ENCODE peak calls at places on chromosomes 12 and 14, in four cellular contexts. O, K, M and Y are unnamed samples.

GRCh38 chr12:6039894-6040601 is 84.4 kb downstream of the VWF start:
- DNase-seq in M (peak), K (peak), O (no peak), Y (peak)

GRCh38 chr14:59037086-59037485 is 151.4 kb upstream of the DAAM1 start:
- DNase-seq in O (no peak), M (no peak), K (no peak), Y (no peak)

GRCh38 chr14:75976838-75977237 is 5.0 kb downstream of the TGFB3 start:
- DNase-seq in O (no peak), M (no peak), K (no peak), Y (no peak)

GRCh38 chr12:49293056-49293956 is 1.6 kb upstream of the PRPH start:
- DNase-seq in K (peak), O (no peak), M (no peak), Y (no peak)

GRCh38 chr14:87131879-87132278 is 861.1 kb downstream of the GALC start:
- DNase-seq in O (no peak), M (peak), K (no peak), Y (peak)

GRCh38 chr12:92297932-92298681 is 152.5 kb upstream of the BTG1 start:
- DNase-seq in O (peak), M (peak), K (peak), Y (peak)

GRCh38 chr14:72710212-72710611 is 183.7 kb downstream of the DPF3 start:
- DNase-seq in M (no peak), K (no peak), O (peak), Y (no peak)

GRCh38 chr12:66062280-66062605 is 68.3 kb downstream of the LLPH start:
- DNase-seq in K (no peak), O (no peak), M (no peak), Y (no peak)

GRCh38 chr14:53882684-53883083 is 73.9 kb downstream of the BMP4 start:
- DNase-seq in M (no peak), O (no peak), K (no peak), Y (peak)

GRCh38 chr12:124411291-124411878 is 116.5 kb downstream of the RFLNA start:
- DNase-seq in O (peak), K (peak), M (peak), Y (peak)

GRCh38 chr14:100031506-100032281 is 33.5 kb upstream of the EVL start:
- DNase-seq in M (peak), K (peak), O (peak), Y (peak)

GRCh38 chr14:31934767-31935266 is 142.3 kb upstream of the ARHGAP5 start:
- DNase-seq in K (no peak), O (no peak), M (peak), Y (peak)

GRCh38 chr14:89425931-89426330 is 8.9 kb upstream of the FOXN3 start:
- DNase-seq in O (peak), M (peak), K (peak), Y (peak)

GRCh38 chr12:122834229-122834920 is 882 bp upstream of the HIP1R start:
- DNase-seq in O (no peak), K (peak), M (peak), Y (peak)

GRCh38 chr14:95862243-95862642 is 14.4 kb upstream of the TUNAR start:
- DNase-seq in M (peak), O (no peak), K (no peak), Y (no peak)

GRCh38 chr14:34211732-34212131 is 250.3 kb downstream of the SPTSSA start:
- DNase-seq in K (no peak), M (peak), O (no peak), Y (no peak)

GRCh38 chr12:87779016-87779415 is 250.2 kb downstream of the C12orf50 start:
- DNase-seq in K (no peak), O (no peak), M (peak), Y (no peak)

GRCh38 chr12:12529783-12530421 is 32.8 kb downstream of the DUSP16 start:
- DNase-seq in O (no peak), M (no peak), K (no peak), Y (no peak)

GRCh38 chr12:48765753-48766162 is 23.1 kb downstream of the ADCY6 start:
- DNase-seq in O (no peak), M (no peak), K (no peak), Y (peak)

GRCh38 chr14:93962701-93963601 is 13.4 kb downstream of the ASB2 start:
- DNase-seq in O (no peak), K (peak), M (no peak), Y (peak)

GRCh38 chr14:35161231-35161630 is 38.9 kb downstream of the PRORP start:
- DNase-seq in O (no peak), K (no peak), M (no peak), Y (no peak)

GRCh38 chr14:95614335-95614734 is 71.9 kb upstream of the TCL1B start:
- DNase-seq in K (no peak), M (no peak), O (no peak), Y (peak)

GRCh38 chr12:57147641-57147944 is 174 bp upstream of the LRP1-AS start:
- DNase-seq in K (no peak), M (no peak), O (no peak), Y (peak)

GRCh38 chr12:57145460-57146059 is 1.9 kb downstream of the LRP1-AS start:
- DNase-seq in O (no peak), M (no peak), K (no peak), Y (no peak)

GRCh38 chr12:57146092-57146491 is 1.3 kb downstream of the LRP1-AS start:
- DNase-seq in M (no peak), K (no peak), O (no peak), Y (no peak)

GRCh38 chr12:57148469-57149308 is 1.3 kb upstream of the LRP1-AS start:
- DNase-seq in O (no peak), M (no peak), K (peak), Y (peak)

DNA sequence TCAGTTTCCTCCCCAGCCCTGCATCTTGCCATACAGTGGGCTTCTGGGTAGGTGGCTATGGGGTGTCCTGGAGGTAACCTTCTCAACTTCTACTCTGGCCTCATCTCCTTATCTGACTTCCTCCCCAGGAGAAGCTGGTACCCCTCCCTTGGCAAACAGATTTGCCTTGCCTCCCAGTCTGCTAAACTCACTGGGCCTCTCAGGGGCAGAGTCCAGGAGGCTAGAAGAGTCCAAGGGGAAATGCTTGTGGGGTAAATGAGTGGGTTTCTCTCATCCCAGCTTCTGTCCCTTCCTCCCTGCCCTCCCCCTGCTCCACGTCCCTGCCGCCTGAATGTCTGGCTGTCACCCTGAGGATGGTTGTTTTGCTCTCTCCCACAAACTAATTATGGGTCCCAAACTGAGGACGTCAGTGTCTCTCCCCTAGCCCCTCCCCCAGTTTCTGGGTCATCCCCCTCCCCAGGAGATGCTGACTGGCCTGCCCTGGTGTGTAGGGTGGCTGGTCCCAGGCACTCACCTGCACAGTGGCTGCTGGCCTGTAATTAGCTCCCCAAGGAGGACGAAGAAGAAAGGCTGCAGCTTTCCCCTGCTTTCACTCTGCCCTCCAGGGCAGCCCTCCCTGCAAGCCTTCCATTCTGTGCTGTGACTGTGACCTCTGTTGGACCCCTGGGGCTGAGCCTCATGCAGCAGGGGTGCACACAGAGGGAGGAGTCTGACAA is at the start of gene LRP1-AS:
- DNase-seq in K (no peak), M (no peak), O (no peak), Y (no peak)
- H3K4me3 ChIP-seq in K (no peak), M (no peak), O (no peak), Y (no peak)

GRCh38 chr14:52241102-52241793 is 26.2 kb upstream of the PTGDR start:
- DNase-seq in K (no peak), M (peak), O (peak), Y (peak)
- H3K4me3 ChIP-seq in K (no peak), M (peak), O (peak), Y (peak)

GRCh38 chr12:105336411-105336810 is 5.9 kb downstream of the C12orf75 start:
- DNase-seq in O (no peak), K (no peak), M (no peak), Y (no peak)
- H3K4me3 ChIP-seq in O (no peak), K (no peak), M (no peak), Y (no peak)

GRCh38 chr12:54591001-54591591 is 2.6 kb upstream of the PPP1R1A start:
- DNase-seq in M (no peak), K (peak), O (no peak), Y (no peak)

GRCh38 chr12:54588110-54588831 is at the start of gene PPP1R1A:
- DNase-seq in M (no peak), O (no peak), K (no peak), Y (no peak)

GRCh38 chr12:54589964-54590363 is 1.5 kb upstream of the PPP1R1A start:
- DNase-seq in K (no peak), O (no peak), M (no peak), Y (no peak)

GRCh38 chr12:54587315-54587821 is 1.1 kb downstream of the PPP1R1A start:
- DNase-seq in K (no peak), M (no peak), O (no peak), Y (no peak)

GRCh38 chr12:54588892-54589291 is 433 bp upstream of the PPP1R1A start:
- DNase-seq in O (no peak), K (no peak), M (no peak), Y (no peak)
- H3K4me3 ChIP-seq in O (no peak), K (no peak), M (no peak), Y (no peak)

DNA sequence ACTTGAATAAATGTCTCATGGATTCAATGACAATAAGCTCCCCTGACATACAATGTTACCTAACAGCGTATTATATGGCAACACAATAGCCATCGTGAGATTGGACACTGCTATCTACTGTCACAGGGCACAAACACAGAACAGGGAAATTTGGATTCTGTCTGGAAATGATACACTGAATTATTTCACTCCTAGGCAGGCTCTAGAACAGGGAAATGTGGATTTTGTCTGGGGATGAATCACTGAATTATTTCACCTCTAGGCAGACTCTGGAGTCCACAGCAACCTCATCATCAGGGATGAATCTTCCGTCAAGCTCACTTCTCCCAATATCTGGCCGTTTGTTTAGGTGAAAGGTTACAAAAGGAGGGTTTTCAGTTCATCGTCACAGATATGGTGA is 288.8 kb downstream of the TMEM132D start:
- DNase-seq in K (no peak), O (no peak), M (peak), Y (no peak)
- H3K4me3 ChIP-seq in K (no peak), O (no peak), M (no peak), Y (no peak)

GRCh38 chr14:91409991-91410401 is 7.6 kb downstream of the CCDC88C start:
- DNase-seq in K (no peak), M (no peak), O (no peak), Y (no peak)
- H3K4me3 ChIP-seq in K (no peak), M (no peak), O (no peak), Y (no peak)

GRCh38 chr14:103055693-103056092 is 1.7 kb downstream of the CDC42BPB start:
- DNase-seq in O (no peak), K (no peak), M (no peak), Y (peak)
- H3K4me3 ChIP-seq in O (peak), K (peak), M (peak), Y (peak)

GRCh38 chr12:63845726-63846125 is 1.2 kb downstream of the SRGAP1 start:
- DNase-seq in M (peak), O (peak), K (no peak), Y (peak)
- H3K4me3 ChIP-seq in M (peak), O (peak), K (peak), Y (peak)